ENCODE peak calls at places on chromosomes 13 and 19, in five cellular contexts. F, I, O, Z and H are unnamed samples.

GRCh38 chr13:75587679-75588078 is 38.1 kb downstream of the UCHL3 start:
- DNase-seq in F (no peak), I (no peak), O (no peak), Z (no peak), H (peak; percentile 30)

GRCh38 chr19:2719910-2720776 is 1.0 kb downstream of the DIRAS1 start:
- DNase-seq in F (no peak), I (no peak), O (no peak), Z (no peak), H (peak; percentile 7)

GRCh38 chr13:30094015-30094533 is 213.3 kb downstream of the KATNAL1 start:
- DNase-seq in F (no peak), I (no peak), O (no peak), Z (no peak), H (no peak)

GRCh38 chr19:17205237-17206140 is 9.7 kb upstream of the USE1 start:
- DNase-seq in F (peak; percentile 57), I (peak; percentile 70), O (peak; percentile 89), Z (no peak), H (no peak)

GRCh38 chr19:1416014-1416841 is 8.8 kb downstream of the DAZAP1 start:
- DNase-seq in F (no peak), I (no peak), O (no peak), Z (no peak), H (no peak)

GRCh38 chr13:20431687-20432384 is 93.8 kb downstream of the CRYL1 start:
- DNase-seq in F (no peak), I (no peak), O (no peak), Z (no peak), H (no peak)

GRCh38 chr13:77300176-77301141 is 26.4 kb downstream of the MYCBP2 start:
- DNase-seq in F (peak; percentile 6), I (no peak), O (no peak), Z (no peak), H (no peak)

GRCh38 chr13:106513025-106513424 is 22.4 kb downstream of the EFNB2 start:
- DNase-seq in F (no peak), I (no peak), O (no peak), Z (no peak), H (no peak)

GRCh38 chr19:8335343-8336071 is 7.6 kb downstream of the KANK3 start:
- DNase-seq in F (peak; percentile 38), I (no peak), O (no peak), Z (no peak), H (no peak)
- TF ChIP-seq CTCF in F (peak; percentile 40), I (no peak), O (no peak), Z (no peak), H (peak; percentile 32)

GRCh38 chr13:44573790-44574465 is 2.2 kb downstream of the TSC22D1 start:
- DNase-seq in F (peak; percentile 21), I (no peak), O (no peak), Z (no peak), H (no peak)
- TF ChIP-seq CTCF in F (no peak), I (peak; percentile 51), O (no peak), Z (peak; percentile 53), H (peak; percentile 45)

GRCh38 chr19:40403262-40403984 is 9.8 kb downstream of the PRX start:
- DNase-seq in F (peak; percentile 100), I (peak; percentile 94), O (peak; percentile 97), Z (peak; percentile 91), H (peak; percentile 36)
- TF ChIP-seq CTCF in F (no peak), I (peak; percentile 21), O (no peak), Z (no peak), H (peak; percentile 19)

GRCh38 chr19:49626243-49626642 is 13.7 kb downstream of the RRAS start:
- DNase-seq in F (no peak), I (no peak), O (no peak), Z (no peak), H (no peak)
- TF ChIP-seq CTCF in F (no peak), I (no peak), O (no peak), Z (no peak), H (no peak)

GRCh38 chr13:46992383-46992952 is 95.6 kb upstream of the HTR2A start:
- DNase-seq in F (no peak), I (no peak), O (no peak), Z (no peak), H (no peak)
- TF ChIP-seq CTCF in F (no peak), I (no peak), O (no peak), Z (no peak), H (peak; percentile 55)

GRCh38 chr19:19343016-19343362 is 22.4 kb downstream of the MAU2 start:
- DNase-seq in F (no peak), I (no peak), O (no peak), Z (no peak), H (no peak)
- TF ChIP-seq CTCF in F (no peak), I (no peak), O (no peak), Z (no peak), H (no peak)

GRCh38 chr13:45282994-45283393 is 58.0 kb downstream of the TPT1 start:
- DNase-seq in F (no peak), I (no peak), O (no peak), Z (no peak), H (no peak)

GRCh38 chr13:45276887-45277286 is 64.1 kb downstream of the TPT1 start:
- DNase-seq in F (no peak), I (no peak), O (no peak), Z (no peak), H (no peak)

GRCh38 chr13:45278096-45278645 is 62.8 kb downstream of the TPT1 start:
- DNase-seq in F (no peak), I (no peak), O (no peak), Z (no peak), H (no peak)

DNA sequence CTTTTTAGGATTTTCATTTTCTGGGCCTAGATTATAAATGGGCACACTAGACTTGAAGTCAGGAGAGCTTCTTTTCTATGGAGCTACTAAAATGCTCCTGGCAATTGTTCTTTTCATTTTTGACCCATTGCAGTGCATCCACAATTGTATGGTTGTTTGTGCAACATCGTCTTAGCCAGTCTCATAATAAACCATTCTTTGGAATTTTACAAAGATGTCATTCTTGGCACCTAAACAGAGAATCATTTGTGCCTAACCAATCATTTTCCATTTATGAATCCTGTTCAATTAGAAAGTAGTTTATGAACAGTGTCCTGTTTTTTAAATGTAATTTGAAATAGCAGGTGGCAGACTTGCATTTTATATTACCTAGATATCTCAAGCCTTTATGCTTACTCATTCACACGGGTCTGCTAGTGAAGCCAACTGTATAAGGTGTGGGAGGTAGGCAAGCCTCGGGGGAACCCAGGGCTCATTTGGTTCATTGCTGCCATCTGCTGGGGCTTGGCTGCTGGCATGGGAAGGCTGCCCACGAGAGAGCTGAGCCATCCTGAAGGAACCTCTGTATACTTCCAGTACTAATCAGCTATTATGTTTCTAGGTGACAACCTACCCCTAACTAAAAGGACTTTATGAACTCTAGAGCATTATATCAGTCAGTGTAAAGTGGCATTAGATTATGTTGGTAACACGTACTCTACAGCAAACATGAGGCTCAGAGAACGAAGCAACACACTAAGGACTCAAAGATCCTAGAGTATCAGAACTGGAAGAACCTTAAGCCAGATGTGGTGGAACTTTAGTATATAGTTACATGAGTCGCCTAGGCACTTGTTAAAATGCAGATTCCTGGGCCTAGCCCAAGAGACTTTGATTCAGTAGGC is 60.0 kb downstream of the TPT1 start:
- DNase-seq in F (peak; percentile 79), I (no peak), O (peak; percentile 89), Z (peak; percentile 31), H (peak; percentile 76)
- TF ChIP-seq CTCF in F (peak; percentile 79), I (peak; percentile 79), O (peak; percentile 46), Z (peak; percentile 67), H (peak; percentile 96)

GRCh38 chr19:44072543-44073401 is 813 bp downstream of the ZNF284 start:
- DNase-seq in F (peak; percentile 13), I (no peak), O (no peak), Z (no peak), H (peak; percentile 56)
- TF ChIP-seq CTCF in F (no peak), I (no peak), O (no peak), Z (no peak), H (peak; percentile 39)